ENCODE peak calls at places on chromosomes 3 and 15, in nine cellular contexts. O is IMR-90, V is dorsolateral prefrontal cortex, E is GM23338, K is GM12878, R is cardiac fibroblast, I is HFFc6, L is nephron progenitor cell, U is sigmoid colon. Z is an unnamed sample.

GRCh38 chr3:128195369-128195768 is 42.1 kb downstream of the EEFSEC start:
- DNase-seq in O (no peak), V (no peak), E (no peak), K (no peak), R (no peak), I (no peak), L (no peak), U (no peak), Z (no peak)

GRCh38 chr3:38454884-38455638 is 1.4 kb downstream of the ACVR2B start:
- DNase-seq in O (peak; percentile 27), V (peak; percentile 47), E (peak; percentile 89), K (no peak), R (peak; percentile 32), I (no peak), L (peak; percentile 92), U (peak; percentile 90), Z (no peak)

GRCh38 chr3:15755780-15756179 is 42.0 kb downstream of the ANKRD28 start:
- DNase-seq in O (no peak), V (no peak), E (no peak), K (no peak), R (no peak), I (no peak), L (no peak), U (no peak), Z (no peak)

GRCh38 chr15:89090791-89091666 is 2.8 kb downstream of the ABHD2 start:
- DNase-seq in O (peak; percentile 85), V (peak; percentile 58), E (no peak), K (no peak), R (peak; percentile 85), I (peak; percentile 82), L (no peak), U (peak; percentile 87), Z (peak; percentile 80)

GRCh38 chr15:68818088-68818670 is 2.5 kb downstream of the ANP32A start:
- DNase-seq in O (peak; percentile 54), V (no peak), E (peak; percentile 82), K (no peak), R (peak; percentile 63), I (no peak), L (peak; percentile 76), U (peak; percentile 83), Z (peak; percentile 42)

GRCh38 chr3:111351334-111351733 is 190.7 kb upstream of the CD96 start:
- DNase-seq in O (peak; percentile 5), V (no peak), E (no peak), K (no peak), R (no peak), I (no peak), L (no peak), U (no peak), Z (peak; percentile 14)

GRCh38 chr3:72665103-72665502 is 183.1 kb downstream of the SHQ1 start:
- DNase-seq in O (no peak), V (no peak), E (no peak), K (no peak), R (no peak), I (no peak), L (no peak), U (no peak), Z (no peak)

GRCh38 chr3:97883736-97884135 is 61.9 kb downstream of the CRYBG3 start:
- DNase-seq in O (no peak), V (no peak), E (no peak), K (no peak), R (no peak), I (no peak), L (no peak), U (no peak), Z (no peak)

GRCh38 chr3:119380697-119381096 is 82.7 kb downstream of the TMEM39A start:
- DNase-seq in O (peak; percentile 11), V (no peak), E (no peak), K (no peak), R (peak; percentile 8), I (no peak), L (no peak), U (no peak), Z (no peak)

GRCh38 chr3:121228971-121229370 is 316.8 kb downstream of the POLQ start:
- DNase-seq in O (no peak), V (no peak), E (no peak), K (no peak), R (no peak), I (no peak), L (no peak), U (no peak), Z (no peak)

GRCh38 chr15:73225358-73226015 is 143.3 kb downstream of the HCN4 start:
- DNase-seq in O (no peak), V (no peak), E (peak; percentile 29), K (no peak), R (no peak), I (no peak), L (no peak), U (no peak), Z (no peak)

GRCh38 chr3:184428561-184429175 is 48.8 kb downstream of the CHRD start:
- DNase-seq in O (no peak), V (peak; percentile 42), E (no peak), K (no peak), R (peak; percentile 9), I (peak; percentile 27), L (no peak), U (peak; percentile 15), Z (no peak)

GRCh38 chr3:72482589-72483249 is 365.5 kb downstream of the SHQ1 start:
- DNase-seq in O (peak; percentile 74), V (no peak), E (peak; percentile 28), K (peak; percentile 48), R (peak; percentile 84), I (peak; percentile 32), L (no peak), U (peak; percentile 73), Z (peak; percentile 77)

GRCh38 chr3:29195055-29195454 is 85.8 kb upstream of the RBMS3 start:
- DNase-seq in O (peak; percentile 67), V (no peak), E (no peak), K (no peak), R (peak; percentile 44), I (no peak), L (no peak), U (no peak), Z (no peak)

GRCh38 chr3:194485876-194486539 is 794 bp downstream of the ATP13A3 start:
- DNase-seq in O (peak; percentile 31), V (no peak), E (peak; percentile 34), K (no peak), R (peak; percentile 47), I (no peak), L (no peak), U (peak; percentile 78), Z (no peak)

GRCh38 chr15:92091155-92091734 is 237.7 kb downstream of the SLCO3A1 start:
- DNase-seq in O (peak; percentile 11), V (peak; percentile 52), E (peak; percentile 94), K (no peak), R (peak; percentile 39), I (no peak), L (peak; percentile 85), U (no peak), Z (peak; percentile 21)

GRCh38 chr15:81097893-81098280 is 36.2 kb upstream of the CFAP161 start:
- DNase-seq in O (no peak), V (no peak), E (no peak), K (no peak), R (peak; percentile 33), I (peak; percentile 10), L (no peak), U (no peak), Z (no peak)
- TF ChIP-seq CTCF in O (no peak), V (no peak), E (no peak), K (no peak), R (no peak), I (no peak), L (no peak), U (no peak), Z (no peak)

GRCh38 chr3:51874889-51875288 is 512 bp downstream of the IQCF5 start:
- DNase-seq in O (no peak), V (no peak), E (no peak), K (no peak), R (no peak), I (no peak), L (no peak), U (no peak), Z (no peak)

GRCh38 chr3:51875501-51875900 is at the start of gene IQCF5:
- DNase-seq in O (no peak), V (no peak), E (no peak), K (no peak), R (no peak), I (no peak), L (no peak), U (no peak), Z (no peak)

GRCh38 chr3:51873876-51874275 is 1.5 kb downstream of the IQCF5 start:
- DNase-seq in O (no peak), V (no peak), E (no peak), K (no peak), R (no peak), I (no peak), L (no peak), U (no peak), Z (no peak)

GRCh38 chr3:51873253-51873766 is 2.1 kb downstream of the IQCF5 start:
- DNase-seq in O (no peak), V (no peak), E (no peak), K (no peak), R (no peak), I (no peak), L (no peak), U (no peak), Z (no peak)

DNA sequence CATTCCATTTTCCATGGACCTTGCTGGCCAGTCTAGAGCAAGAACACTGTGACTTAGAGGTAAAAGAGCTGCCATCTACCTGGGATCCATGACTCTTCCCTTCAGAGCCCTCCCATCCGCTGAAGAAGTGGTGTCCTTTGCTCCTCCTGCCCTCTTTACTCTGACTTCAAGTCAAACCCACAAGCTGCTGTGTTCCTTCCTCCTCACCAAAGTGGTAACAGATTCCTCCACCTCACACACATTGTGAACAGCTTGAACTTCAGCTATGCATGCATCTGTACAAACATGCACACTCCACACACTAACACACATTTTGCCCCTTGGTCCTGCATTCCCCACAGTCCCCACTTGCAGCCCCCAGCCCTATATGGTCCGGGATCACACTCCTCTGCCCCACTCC is 990 bp downstream of the IQCF5 start:
- DNase-seq in O (no peak), V (no peak), E (no peak), K (no peak), R (no peak), I (no peak), L (no peak), U (no peak), Z (no peak)
- TF ChIP-seq CTCF in O (no peak), V (no peak), E (no peak), K (no peak), R (no peak), I (no peak), L (no peak), U (no peak), Z (no peak)

DNA sequence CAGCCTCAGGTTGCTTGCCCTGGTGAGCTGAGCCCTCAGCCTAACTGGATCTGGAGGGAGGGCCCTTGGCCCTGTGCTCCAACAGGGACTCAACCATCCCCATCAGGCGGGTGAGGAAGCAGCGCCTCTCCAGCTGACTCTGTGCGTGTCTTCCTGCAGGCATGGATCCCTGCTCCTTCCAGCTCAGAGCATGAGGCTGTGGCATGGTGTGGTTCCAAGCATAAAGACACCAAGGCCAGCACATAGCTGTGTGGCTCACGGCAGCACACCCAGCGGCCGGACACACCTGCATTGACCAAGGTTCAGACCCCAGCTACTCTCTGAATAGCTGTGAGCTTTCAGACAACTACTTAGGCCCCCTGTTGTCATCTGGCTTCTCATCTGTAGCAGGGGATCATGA is 131.0 kb upstream of the PLXNA1 start:
- DNase-seq in O (no peak), V (no peak), E (no peak), K (no peak), R (no peak), I (no peak), L (no peak), U (peak; percentile 27), Z (no peak)
- TF ChIP-seq CTCF in O (no peak), V (no peak), E (no peak), K (no peak), R (no peak), I (no peak), L (no peak), U (no peak), Z (no peak)

GRCh38 chr3:103271575-103271974 is 836.8 kb downstream of the ZPLD1 start:
- DNase-seq in O (no peak), V (no peak), E (no peak), K (no peak), R (no peak), I (no peak), L (no peak), U (no peak), Z (no peak)
- TF ChIP-seq CTCF in O (no peak), V (no peak), E (no peak), K (no peak), R (no peak), I (no peak), L (no peak), U (no peak), Z (no peak)